ENCODE peak calls at places on chromosomes 2 and 18, in nine cellular contexts. One of them, this sample, is unnamed.

GRCh38 chr2:228600265-228600664 is 418.8 kb upstream of the SPHKAP start:
- DNase-seq in NCI-H146: no peak
- DNase-seq in ELF-1: no peak
- DNase-seq in T-cell: no peak
- DNase-seq in activated CD8-positive, alpha-beta memory T cell treated with anti-CD3 and anti-CD28 coated beads for 48 hours: no peak
- DNase-seq in NCI-H1417: no peak
- DNase-seq in H54: peak
- DNase-seq in NCI-H1092 treated with DMSO at 0.1 percent for 48 hours: no peak
- DNase-seq in AG10803: peak
- DNase-seq in this sample: no peak

GRCh38 chr2:164903944-164904343 is 51.4 kb downstream of the SLC38A11 start:
- DNase-seq in T-cell: no peak
- DNase-seq in activated CD8-positive, alpha-beta memory T cell treated with anti-CD3 and anti-CD28 coated beads for 48 hours: no peak
- DNase-seq in NCI-H1092 treated with DMSO at 0.1 percent for 48 hours: peak
- DNase-seq in NCI-H146: peak
- DNase-seq in H54: no peak
- DNase-seq in ELF-1: no peak
- DNase-seq in NCI-H1417: peak
- DNase-seq in AG10803: no peak
- DNase-seq in this sample: peak

GRCh38 chr2:98606431-98606830 is 1.9 kb downstream of the COA5 start:
- DNase-seq in ELF-1: no peak
- DNase-seq in T-cell: no peak
- DNase-seq in NCI-H146: no peak
- DNase-seq in H54: no peak
- DNase-seq in NCI-H1417: no peak
- DNase-seq in AG10803: no peak
- DNase-seq in activated CD8-positive, alpha-beta memory T cell treated with anti-CD3 and anti-CD28 coated beads for 48 hours: no peak
- DNase-seq in NCI-H1092 treated with DMSO at 0.1 percent for 48 hours: no peak
- DNase-seq in this sample: no peak

GRCh38 chr2:75277111-75277510 is 77.8 kb upstream of the TACR1 start:
- DNase-seq in T-cell: no peak
- DNase-seq in NCI-H1092 treated with DMSO at 0.1 percent for 48 hours: no peak
- DNase-seq in NCI-H146: no peak
- DNase-seq in NCI-H1417: no peak
- DNase-seq in AG10803: peak
- DNase-seq in H54: no peak
- DNase-seq in ELF-1: no peak
- DNase-seq in activated CD8-positive, alpha-beta memory T cell treated with anti-CD3 and anti-CD28 coated beads for 48 hours: no peak
- DNase-seq in this sample: no peak

GRCh38 chr18:44474596-44474995 is 206.1 kb upstream of the SETBP1 start:
- DNase-seq in NCI-H146: no peak
- DNase-seq in H54: no peak
- DNase-seq in NCI-H1417: no peak
- DNase-seq in AG10803: peak
- DNase-seq in ELF-1: no peak
- DNase-seq in activated CD8-positive, alpha-beta memory T cell treated with anti-CD3 and anti-CD28 coated beads for 48 hours: no peak
- DNase-seq in NCI-H1092 treated with DMSO at 0.1 percent for 48 hours: no peak
- DNase-seq in T-cell: no peak
- DNase-seq in this sample: no peak

GRCh38 chr18:210780-211179 is 52.4 kb downstream of the USP14 start:
- DNase-seq in NCI-H146: no peak
- DNase-seq in AG10803: no peak
- DNase-seq in T-cell: no peak
- DNase-seq in NCI-H1417: no peak
- DNase-seq in ELF-1: no peak
- DNase-seq in activated CD8-positive, alpha-beta memory T cell treated with anti-CD3 and anti-CD28 coated beads for 48 hours: no peak
- DNase-seq in H54: no peak
- DNase-seq in NCI-H1092 treated with DMSO at 0.1 percent for 48 hours: no peak
- DNase-seq in this sample: no peak

GRCh38 chr18:49340446-49340845 is 120.0 kb downstream of the DYM start:
- DNase-seq in AG10803: peak
- DNase-seq in H54: peak
- DNase-seq in activated CD8-positive, alpha-beta memory T cell treated with anti-CD3 and anti-CD28 coated beads for 48 hours: no peak
- DNase-seq in ELF-1: no peak
- DNase-seq in NCI-H1092 treated with DMSO at 0.1 percent for 48 hours: no peak
- DNase-seq in NCI-H146: no peak
- DNase-seq in NCI-H1417: no peak
- DNase-seq in T-cell: no peak
- DNase-seq in this sample: no peak

GRCh38 chr2:102506743-102507142 is 33.7 kb downstream of the SLC9A4 start:
- DNase-seq in T-cell: no peak
- DNase-seq in NCI-H1092 treated with DMSO at 0.1 percent for 48 hours: no peak
- DNase-seq in NCI-H146: no peak
- DNase-seq in ELF-1: no peak
- DNase-seq in activated CD8-positive, alpha-beta memory T cell treated with anti-CD3 and anti-CD28 coated beads for 48 hours: no peak
- DNase-seq in NCI-H1417: no peak
- DNase-seq in H54: no peak
- DNase-seq in AG10803: no peak
- DNase-seq in this sample: no peak

GRCh38 chr2:216799873-216800421 is 59.9 kb downstream of the TNP1 start:
- DNase-seq in NCI-H1092 treated with DMSO at 0.1 percent for 48 hours: no peak
- DNase-seq in T-cell: no peak
- DNase-seq in NCI-H1417: no peak
- DNase-seq in H54: peak
- DNase-seq in ELF-1: no peak
- DNase-seq in AG10803: peak
- DNase-seq in activated CD8-positive, alpha-beta memory T cell treated with anti-CD3 and anti-CD28 coated beads for 48 hours: no peak
- DNase-seq in NCI-H146: no peak
- DNase-seq in this sample: no peak

GRCh38 chr2:152046940-152047339 is 51.9 kb downstream of the CACNB4 start:
- DNase-seq in ELF-1: no peak
- DNase-seq in NCI-H1092 treated with DMSO at 0.1 percent for 48 hours: no peak
- DNase-seq in NCI-H1417: no peak
- DNase-seq in NCI-H146: no peak
- DNase-seq in H54: no peak
- DNase-seq in T-cell: no peak
- DNase-seq in activated CD8-positive, alpha-beta memory T cell treated with anti-CD3 and anti-CD28 coated beads for 48 hours: no peak
- DNase-seq in AG10803: no peak
- DNase-seq in this sample: no peak

GRCh38 chr2:120747706-120748105 is 12.0 kb downstream of the GLI2 start:
- DNase-seq in AG10803: no peak
- DNase-seq in activated CD8-positive, alpha-beta memory T cell treated with anti-CD3 and anti-CD28 coated beads for 48 hours: no peak
- DNase-seq in NCI-H146: no peak
- DNase-seq in NCI-H1417: no peak
- DNase-seq in T-cell: no peak
- DNase-seq in H54: no peak
- DNase-seq in ELF-1: no peak
- DNase-seq in NCI-H1092 treated with DMSO at 0.1 percent for 48 hours: no peak
- DNase-seq in this sample: no peak

GRCh38 chr18:50947899-50948298 is 19.9 kb upstream of the ELAC1 start:
- DNase-seq in H54: no peak
- DNase-seq in NCI-H1092 treated with DMSO at 0.1 percent for 48 hours: no peak
- DNase-seq in AG10803: no peak
- DNase-seq in activated CD8-positive, alpha-beta memory T cell treated with anti-CD3 and anti-CD28 coated beads for 48 hours: no peak
- DNase-seq in ELF-1: no peak
- DNase-seq in T-cell: no peak
- DNase-seq in NCI-H1417: no peak
- DNase-seq in NCI-H146: no peak
- DNase-seq in this sample: no peak

GRCh38 chr2:15539999-15540398 is 21.1 kb downstream of the NBAS start:
- DNase-seq in T-cell: no peak
- DNase-seq in AG10803: no peak
- DNase-seq in NCI-H1417: no peak
- DNase-seq in H54: no peak
- DNase-seq in activated CD8-positive, alpha-beta memory T cell treated with anti-CD3 and anti-CD28 coated beads for 48 hours: no peak
- DNase-seq in ELF-1: no peak
- DNase-seq in NCI-H146: no peak
- DNase-seq in NCI-H1092 treated with DMSO at 0.1 percent for 48 hours: no peak
- DNase-seq in this sample: no peak

GRCh38 chr2:106972782-106973181 is 86.8 kb upstream of the ST6GAL2 start:
- DNase-seq in activated CD8-positive, alpha-beta memory T cell treated with anti-CD3 and anti-CD28 coated beads for 48 hours: no peak
- DNase-seq in NCI-H1417: no peak
- DNase-seq in AG10803: peak
- DNase-seq in NCI-H1092 treated with DMSO at 0.1 percent for 48 hours: no peak
- DNase-seq in H54: no peak
- DNase-seq in NCI-H146: no peak
- DNase-seq in ELF-1: no peak
- DNase-seq in T-cell: no peak
- DNase-seq in this sample: no peak

GRCh38 chr2:223538920-223539440 is 63.2 kb downstream of the SCG2 start:
- DNase-seq in NCI-H1417: peak
- DNase-seq in activated CD8-positive, alpha-beta memory T cell treated with anti-CD3 and anti-CD28 coated beads for 48 hours: no peak
- DNase-seq in ELF-1: peak
- DNase-seq in AG10803: no peak
- DNase-seq in NCI-H1092 treated with DMSO at 0.1 percent for 48 hours: peak
- DNase-seq in H54: no peak
- DNase-seq in T-cell: no peak
- DNase-seq in NCI-H146: peak
- DNase-seq in this sample: peak

GRCh38 chr2:199223791-199224190 is 233.9 kb downstream of the SATB2 start:
- DNase-seq in AG10803: peak
- DNase-seq in activated CD8-positive, alpha-beta memory T cell treated with anti-CD3 and anti-CD28 coated beads for 48 hours: no peak
- DNase-seq in NCI-H1092 treated with DMSO at 0.1 percent for 48 hours: no peak
- DNase-seq in NCI-H1417: no peak
- DNase-seq in H54: no peak
- DNase-seq in T-cell: no peak
- DNase-seq in ELF-1: no peak
- DNase-seq in NCI-H146: no peak
- DNase-seq in this sample: no peak

GRCh38 chr18:46071615-46071893 is 506 bp downstream of the PSTPIP2 start:
- DNase-seq in NCI-H1092 treated with DMSO at 0.1 percent for 48 hours: no peak
- DNase-seq in AG10803: no peak
- DNase-seq in ELF-1: no peak
- DNase-seq in T-cell: no peak
- DNase-seq in activated CD8-positive, alpha-beta memory T cell treated with anti-CD3 and anti-CD28 coated beads for 48 hours: no peak
- DNase-seq in H54: no peak
- DNase-seq in NCI-H1417: no peak
- DNase-seq in NCI-H146: no peak
- DNase-seq in this sample: no peak

GRCh38 chr2:212537311-212538155 is 1.1 kb downstream of the ERBB4 start:
- DNase-seq in activated CD8-positive, alpha-beta memory T cell treated with anti-CD3 and anti-CD28 coated beads for 48 hours: no peak
- DNase-seq in H54: peak
- DNase-seq in AG10803: no peak
- DNase-seq in NCI-H146: peak
- DNase-seq in T-cell: no peak
- DNase-seq in NCI-H1417: peak
- DNase-seq in ELF-1: peak
- DNase-seq in NCI-H1092 treated with DMSO at 0.1 percent for 48 hours: peak
- DNase-seq in this sample: peak

GRCh38 chr2:182649316-182649715 is 66.7 kb upstream of the DNAJC10 start:
- DNase-seq in NCI-H1092 treated with DMSO at 0.1 percent for 48 hours: peak
- DNase-seq in AG10803: peak
- DNase-seq in NCI-H1417: peak
- DNase-seq in T-cell: no peak
- DNase-seq in ELF-1: peak
- DNase-seq in NCI-H146: peak
- DNase-seq in activated CD8-positive, alpha-beta memory T cell treated with anti-CD3 and anti-CD28 coated beads for 48 hours: no peak
- DNase-seq in H54: no peak
- DNase-seq in this sample: peak

GRCh38 chr2:157363612-157364101 is 38.0 kb upstream of the ERMN start:
- DNase-seq in NCI-H146: no peak
- DNase-seq in activated CD8-positive, alpha-beta memory T cell treated with anti-CD3 and anti-CD28 coated beads for 48 hours: no peak
- DNase-seq in H54: no peak
- DNase-seq in ELF-1: no peak
- DNase-seq in NCI-H1092 treated with DMSO at 0.1 percent for 48 hours: no peak
- DNase-seq in NCI-H1417: peak
- DNase-seq in T-cell: no peak
- DNase-seq in AG10803: peak
- DNase-seq in this sample: no peak

GRCh38 chr18:49968649-49969309 is 155.4 kb upstream of the ACAA2 start:
- DNase-seq in NCI-H146: no peak
- DNase-seq in H54: no peak
- DNase-seq in AG10803: no peak
- DNase-seq in activated CD8-positive, alpha-beta memory T cell treated with anti-CD3 and anti-CD28 coated beads for 48 hours: no peak
- DNase-seq in T-cell: no peak
- DNase-seq in NCI-H1092 treated with DMSO at 0.1 percent for 48 hours: no peak
- DNase-seq in NCI-H1417: no peak
- DNase-seq in ELF-1: no peak
- DNase-seq in this sample: no peak

GRCh38 chr2:237472187-237472712 is 14.8 kb upstream of the MLPH start:
- DNase-seq in AG10803: no peak
- DNase-seq in H54: no peak
- DNase-seq in NCI-H146: no peak
- DNase-seq in activated CD8-positive, alpha-beta memory T cell treated with anti-CD3 and anti-CD28 coated beads for 48 hours: no peak
- DNase-seq in NCI-H1092 treated with DMSO at 0.1 percent for 48 hours: no peak
- DNase-seq in T-cell: no peak
- DNase-seq in NCI-H1417: no peak
- DNase-seq in ELF-1: no peak
- DNase-seq in this sample: no peak

GRCh38 chr2:16613475-16613874 is 52.2 kb downstream of the CYRIA start:
- DNase-seq in H54: no peak
- DNase-seq in activated CD8-positive, alpha-beta memory T cell treated with anti-CD3 and anti-CD28 coated beads for 48 hours: no peak
- DNase-seq in NCI-H1092 treated with DMSO at 0.1 percent for 48 hours: peak
- DNase-seq in T-cell: no peak
- DNase-seq in NCI-H146: peak
- DNase-seq in ELF-1: no peak
- DNase-seq in NCI-H1417: peak
- DNase-seq in AG10803: no peak
- DNase-seq in this sample: peak

GRCh38 chr2:192195548-192196418 is 1.1 kb upstream of the TMEFF2 start:
- DNase-seq in ELF-1: peak
- DNase-seq in AG10803: peak
- DNase-seq in NCI-H1092 treated with DMSO at 0.1 percent for 48 hours: no peak
- DNase-seq in H54: peak
- DNase-seq in activated CD8-positive, alpha-beta memory T cell treated with anti-CD3 and anti-CD28 coated beads for 48 hours: no peak
- DNase-seq in T-cell: peak
- DNase-seq in NCI-H1417: no peak
- DNase-seq in NCI-H146: peak
- DNase-seq in this sample: no peak

GRCh38 chr2:96914332-96914731 is 44.5 kb upstream of the SEMA4C start:
- DNase-seq in H54: no peak
- DNase-seq in ELF-1: no peak
- DNase-seq in NCI-H1417: no peak
- DNase-seq in NCI-H1092 treated with DMSO at 0.1 percent for 48 hours: no peak
- DNase-seq in T-cell: no peak
- DNase-seq in activated CD8-positive, alpha-beta memory T cell treated with anti-CD3 and anti-CD28 coated beads for 48 hours: no peak
- DNase-seq in NCI-H146: no peak
- DNase-seq in AG10803: peak
- DNase-seq in this sample: no peak

GRCh38 chr2:212842544-212843185 is 304.1 kb upstream of the ERBB4 start:
- DNase-seq in NCI-H1417: no peak
- DNase-seq in NCI-H1092 treated with DMSO at 0.1 percent for 48 hours: no peak
- DNase-seq in H54: no peak
- DNase-seq in activated CD8-positive, alpha-beta memory T cell treated with anti-CD3 and anti-CD28 coated beads for 48 hours: no peak
- DNase-seq in T-cell: no peak
- DNase-seq in AG10803: peak
- DNase-seq in NCI-H146: no peak
- DNase-seq in ELF-1: no peak
- DNase-seq in this sample: no peak

GRCh38 chr2:206176886-206177285 is 17.2 kb downstream of the EEF1B2 start:
- DNase-seq in ELF-1: no peak
- DNase-seq in activated CD8-positive, alpha-beta memory T cell treated with anti-CD3 and anti-CD28 coated beads for 48 hours: no peak
- DNase-seq in NCI-H1417: no peak
- DNase-seq in H54: no peak
- DNase-seq in AG10803: no peak
- DNase-seq in T-cell: no peak
- DNase-seq in NCI-H1092 treated with DMSO at 0.1 percent for 48 hours: no peak
- DNase-seq in NCI-H146: no peak
- DNase-seq in this sample: no peak

GRCh38 chr2:149365826-149366583 is 35.6 kb downstream of the LYPD6 start:
- DNase-seq in activated CD8-positive, alpha-beta memory T cell treated with anti-CD3 and anti-CD28 coated beads for 48 hours: no peak
- DNase-seq in AG10803: peak
- DNase-seq in NCI-H1092 treated with DMSO at 0.1 percent for 48 hours: peak
- DNase-seq in NCI-H146: peak
- DNase-seq in ELF-1: peak
- DNase-seq in T-cell: no peak
- DNase-seq in H54: no peak
- DNase-seq in NCI-H1417: peak
- DNase-seq in this sample: peak

GRCh38 chr18:57581301-57581934 is 5.1 kb downstream of the FECH start:
- DNase-seq in T-cell: peak
- DNase-seq in H54: no peak
- DNase-seq in activated CD8-positive, alpha-beta memory T cell treated with anti-CD3 and anti-CD28 coated beads for 48 hours: no peak
- DNase-seq in NCI-H1092 treated with DMSO at 0.1 percent for 48 hours: no peak
- DNase-seq in NCI-H146: no peak
- DNase-seq in AG10803: no peak
- DNase-seq in NCI-H1417: no peak
- DNase-seq in ELF-1: peak
- DNase-seq in this sample: no peak

GRCh38 chr2:217331577-217332139 is 471.8 kb upstream of the TNP1 start:
- DNase-seq in T-cell: no peak
- DNase-seq in NCI-H146: no peak
- DNase-seq in ELF-1: peak
- DNase-seq in H54: peak
- DNase-seq in AG10803: peak
- DNase-seq in NCI-H1092 treated with DMSO at 0.1 percent for 48 hours: no peak
- DNase-seq in activated CD8-positive, alpha-beta memory T cell treated with anti-CD3 and anti-CD28 coated beads for 48 hours: no peak
- DNase-seq in NCI-H1417: no peak
- DNase-seq in this sample: no peak

GRCh38 chr18:62720766-62721613 is 5.6 kb downstream of the PHLPP1 start:
- DNase-seq in NCI-H146: no peak
- DNase-seq in ELF-1: no peak
- DNase-seq in H54: no peak
- DNase-seq in NCI-H1092 treated with DMSO at 0.1 percent for 48 hours: no peak
- DNase-seq in AG10803: no peak
- DNase-seq in NCI-H1417: no peak
- DNase-seq in activated CD8-positive, alpha-beta memory T cell treated with anti-CD3 and anti-CD28 coated beads for 48 hours: no peak
- DNase-seq in T-cell: no peak
- DNase-seq in this sample: no peak

This sample was measured in COR-L47.